ENCODE peak calls at places on chromosomes 3 and 15, in six cellular contexts. W is ovary, S is GM23248, H is ecto neural progenitor cell, J is right lobe of liver, K is EH. L is an unnamed sample.

GRCh38 chr15:62853833-62854210 is 188.7 kb upstream of the TPM1 start:
- DNase-seq in J (no peak), W (no peak), S (no peak), K (no peak), H (no peak), L (no peak)

GRCh38 chr15:38398134-38398533 is 55.8 kb upstream of the FAM98B start:
- DNase-seq in S (peak; percentile 94), W (peak; percentile 29), H (no peak), J (no peak), K (peak; percentile 96), L (peak; percentile 79)

GRCh38 chr3:4776980-4777581 is 202.2 kb upstream of the BHLHE40 start:
- DNase-seq in K (peak; percentile 4), J (no peak), S (peak; percentile 38), H (no peak), W (no peak), L (peak; percentile 49)

GRCh38 chr3:154973851-154974250 is 106.3 kb upstream of the MME start:
- DNase-seq in H (no peak), S (no peak), K (peak; percentile 15), W (no peak), J (no peak), L (no peak)

GRCh38 chr15:72859023-72859756 is 75.6 kb upstream of the ADPGK start:
- DNase-seq in J (no peak), S (no peak), W (no peak), K (no peak), H (no peak), L (peak; percentile 9)

GRCh38 chr15:45179221-45179985 is 8.4 kb downstream of the SHF start:
- DNase-seq in W (no peak), K (peak; percentile 22), H (no peak), S (peak; percentile 38), J (no peak), L (peak; percentile 55)

GRCh38 chr3:98556164-98557130 is 24.7 kb downstream of the GPR15 start:
- DNase-seq in W (no peak), S (peak; percentile 7), H (no peak), K (no peak), J (no peak), L (no peak)

GRCh38 chr15:85880501-85881190 is 85.9 kb upstream of the KLHL25 start:
- DNase-seq in H (no peak), W (no peak), J (no peak), S (no peak), K (no peak), L (no peak)

GRCh38 chr15:60507596-60508424 is 28.9 kb upstream of the ICE2 start:
- DNase-seq in H (no peak), K (peak; percentile 74), W (peak; percentile 59), J (no peak), S (peak; percentile 74), L (peak; percentile 71)

GRCh38 chr3:17478673-17479072 is 263.8 kb downstream of the TBC1D5 start:
- DNase-seq in W (no peak), K (peak; percentile 51), S (peak; percentile 82), H (no peak), J (no peak), L (peak; percentile 11)

GRCh38 chr3:39181408-39182335 is 10.7 kb downstream of the XIRP1 start:
- DNase-seq in H (no peak), K (no peak), W (no peak), S (no peak), J (no peak), L (no peak)

GRCh38 chr3:4995500-4996053 is 16.3 kb downstream of the BHLHE40 start:
- DNase-seq in H (peak; percentile 38), W (no peak), K (peak; percentile 81), S (peak; percentile 98), J (no peak), L (peak; percentile 45)

GRCh38 chr15:81781316-81781868 is 264.4 kb downstream of the MEX3B start:
- DNase-seq in W (no peak), S (no peak), J (no peak), H (no peak), K (no peak), L (no peak)

GRCh38 chr3:183697610-183698317 is at the start of gene YEATS2:
- DNase-seq in K (peak; percentile 70), W (peak; percentile 58), J (peak; percentile 70), H (peak; percentile 84), S (peak; percentile 83), L (peak; percentile 98)

GRCh38 chr3:37779289-37780152 is 82.2 kb upstream of the CTDSPL start:
- DNase-seq in K (peak; percentile 80), S (peak; percentile 83), J (no peak), W (peak; percentile 56), H (no peak), L (peak; percentile 86)

GRCh38 chr3:178709047-178709446 is 172.8 kb downstream of the KCNMB2 start:
- DNase-seq in W (peak; percentile 48), S (no peak), H (no peak), J (no peak), K (no peak), L (no peak)

L was measured in AG20443.